ENCODE peak calls at places on chromosomes 6 and 20, in six cellular contexts. D is CD4-positive, alpha-beta T cell; R is GM23338; O is lower leg skin; J is left ventricle myocardium inferior; C is prostate gland. M is an unnamed sample.
A peak's percentile ranks its signal among the peaks of the same experiment; 100 is the strongest.

GRCh38 chr6:42846505-42846904 is 32.9 kb upstream of the RPL7L1 start:
- DNase-seq in D (no peak), J (no peak), C (no peak), R (no peak), O (no peak), M (no peak)

GRCh38 chr6:139680819-139681218 is 306.4 kb upstream of the CITED2 start:
- DNase-seq in J (no peak), C (no peak), R (peak; percentile 2), O (no peak), D (no peak), M (no peak)

GRCh38 chr6:119343167-119343566 is 6.4 kb downstream of the MAN1A1 start:
- DNase-seq in J (no peak), R (no peak), C (no peak), D (no peak), O (no peak), M (no peak)

GRCh38 chr20:19973920-19974620 is 43.1 kb upstream of the NAA20 start:
- DNase-seq in R (no peak), D (no peak), O (peak; percentile 85), J (peak; percentile 71), C (peak; percentile 63), M (no peak)

GRCh38 chr20:47785321-47785899 is at the start of gene SULF2:
- DNase-seq in D (no peak), C (no peak), J (peak; percentile 46), R (peak; percentile 61), O (no peak), M (no peak)

GRCh38 chr20:38034108-38034649 is 633 bp downstream of the RPRD1B start:
- DNase-seq in J (no peak), D (no peak), R (no peak), O (no peak), C (no peak), M (no peak)

GRCh38 chr6:28673800-28674671 is 148.4 kb downstream of the GPX5 start:
- DNase-seq in D (no peak), O (no peak), C (no peak), R (peak; percentile 84), J (no peak), M (no peak)

GRCh38 chr6:24763578-24763977 is 11.2 kb upstream of the GMNN start:
- DNase-seq in O (no peak), D (no peak), R (no peak), J (no peak), C (no peak), M (no peak)

GRCh38 chr6:91135406-91135805 is 548.5 kb upstream of the MAP3K7 start:
- DNase-seq in D (no peak), O (no peak), J (no peak), C (no peak), R (no peak), M (no peak)

GRCh38 chr6:56292505-56293181 is 45.3 kb upstream of the COL21A1 start:
- DNase-seq in D (no peak), R (peak; percentile 77), J (no peak), O (no peak), C (no peak), M (no peak)

GRCh38 chr6:127384007-127384406 is 40.6 kb upstream of the ECHDC1 start:
- DNase-seq in O (no peak), R (no peak), D (no peak), J (no peak), C (no peak), M (no peak)

GRCh38 chr20:40682104-40683045 is 6.7 kb downstream of the MAFB start:
- DNase-seq in J (peak; percentile 46), O (no peak), C (no peak), D (no peak), R (peak; percentile 54), M (no peak)

GRCh38 chr20:63831696-63832686 is 927 bp upstream of the ZBTB46 start:
- DNase-seq in R (peak; percentile 75), C (no peak), D (no peak), O (no peak), J (peak; percentile 64), M (no peak)

GRCh38 chr6:98848539-98849210 is 14.3 kb downstream of the POU3F2 start:
- DNase-seq in R (no peak), O (no peak), J (no peak), C (no peak), D (no peak), M (no peak)

GRCh38 chr6:163226836-163227485 is 187.6 kb upstream of the QKI start:
- DNase-seq in R (no peak), C (no peak), J (no peak), O (no peak), D (no peak), M (no peak)

GRCh38 chr6:164107297-164107995 is 692.9 kb downstream of the QKI start:
- DNase-seq in J (no peak), O (no peak), D (no peak), R (no peak), C (no peak), M (no peak)

GRCh38 chr20:59820204-59821041 is 113.0 kb downstream of the SYCP2 start:
- DNase-seq in R (no peak), O (peak; percentile 70), J (peak; percentile 71), C (no peak), D (no peak), M (no peak)

GRCh38 chr6:167805349-167806060 is 21.2 kb upstream of the AFDN start:
- DNase-seq in R (no peak), D (no peak), J (no peak), C (no peak), O (no peak), M (no peak)

GRCh38 chr6:109299695-109300564 is 82.3 kb downstream of the CD164 start:
- DNase-seq in R (no peak), J (no peak), O (no peak), D (no peak), C (peak; percentile 24), M (no peak)

GRCh38 chr6:109315331-109316129 is 66.7 kb downstream of the CD164 start:
- DNase-seq in D (no peak), R (no peak), J (no peak), C (no peak), O (no peak), M (no peak)

GRCh38 chr6:134626589-134626988 is 308.7 kb upstream of the SGK1 start:
- DNase-seq in J (no peak), C (no peak), D (no peak), R (no peak), O (no peak), M (no peak)

DNA sequence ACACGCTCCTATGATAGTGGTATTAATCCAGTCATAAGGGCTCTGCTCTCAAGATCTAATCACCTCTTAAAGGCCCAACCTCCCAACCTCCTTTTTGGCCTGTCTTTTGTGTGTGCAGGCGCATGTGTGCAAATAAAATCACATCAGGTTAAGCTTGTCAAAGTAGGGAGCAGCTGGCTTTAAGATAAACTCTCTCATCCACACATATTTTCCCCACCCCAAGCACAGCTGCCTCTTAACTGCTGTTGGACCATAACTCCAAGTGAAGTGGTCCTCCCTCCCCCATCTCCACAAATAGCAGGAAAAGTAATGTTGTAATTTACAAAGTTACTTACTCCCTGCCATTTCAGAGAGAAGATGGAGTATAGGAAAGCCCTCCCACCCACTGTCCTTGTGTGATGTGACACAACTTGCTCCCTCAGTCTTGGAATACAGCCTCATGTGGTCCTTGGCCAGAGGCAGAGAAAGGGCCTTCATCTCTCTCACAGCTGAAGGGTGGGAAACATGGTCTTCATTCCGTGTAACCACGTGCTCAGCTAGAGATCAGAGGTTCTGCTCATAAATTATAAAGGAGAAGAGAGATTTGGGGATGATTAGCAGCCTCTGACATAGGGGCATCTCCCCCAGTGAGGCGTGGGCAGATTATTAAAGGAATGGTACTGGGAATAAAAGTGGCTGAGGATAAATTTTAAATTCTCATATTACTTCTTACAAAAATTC is 74.8 kb upstream of the TPD52L1 start:
- DNase-seq in R (no peak), O (no peak), C (no peak), D (no peak), J (no peak), M (no peak)
- TF ChIP-seq CTCF in R (no peak), O (no peak), C (no peak), D (no peak), J (no peak), M (no peak)

DNA sequence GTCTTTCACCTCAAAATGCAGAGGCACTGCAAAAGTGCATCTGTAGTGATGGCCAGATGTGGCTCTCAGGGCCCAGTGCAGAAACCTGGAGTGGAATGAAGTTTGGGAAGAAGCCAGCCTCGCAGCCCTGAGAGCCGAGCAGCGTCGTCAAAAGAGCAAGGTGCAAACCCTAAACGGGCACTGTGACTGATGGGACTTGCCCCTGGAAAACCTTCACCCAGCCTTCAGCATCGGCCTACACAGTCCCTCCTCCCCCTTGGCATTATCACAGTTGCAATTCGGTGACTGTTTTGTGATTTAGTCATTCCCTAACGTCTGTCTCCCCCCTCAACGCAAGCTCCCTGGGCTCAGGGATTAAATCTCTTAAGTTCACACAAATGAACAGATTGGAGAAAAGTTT is 38.6 kb downstream of the TAF4 start:
- DNase-seq in R (no peak), J (no peak), C (no peak), O (no peak), D (no peak), M (no peak)
- TF ChIP-seq CTCF in R (no peak), J (no peak), C (no peak), O (no peak), D (no peak), M (no peak)

DNA sequence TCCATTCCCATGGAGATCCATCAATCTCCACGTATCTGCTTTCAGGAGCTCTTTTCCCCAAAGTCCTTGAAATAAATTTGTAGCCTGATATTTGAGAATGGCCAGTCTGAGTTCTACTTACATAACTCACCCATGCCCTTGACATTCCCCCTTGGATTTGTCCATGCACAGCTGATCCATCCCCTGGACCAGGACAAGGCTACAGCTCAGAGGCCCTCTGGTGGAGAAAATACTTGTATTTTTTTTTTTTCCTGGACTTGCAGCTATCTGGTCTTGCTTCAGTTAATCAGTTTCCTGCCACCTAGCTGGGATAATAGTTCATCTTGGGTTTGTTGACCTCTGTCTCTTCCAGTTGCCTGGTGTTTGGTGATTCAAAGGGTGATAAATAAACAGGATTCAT is 467.6 kb downstream of the DHX35 start:
- DNase-seq in R (peak; percentile 65), D (no peak), C (no peak), O (no peak), J (no peak), M (no peak)
- TF ChIP-seq CTCF in R (peak; percentile 61), D (no peak), C (no peak), O (no peak), J (peak; percentile 46), M (no peak)

GRCh38 chr6:53828215-53828614 is 33.4 kb downstream of the LRRC1 start:
- DNase-seq in R (no peak), O (no peak), D (no peak), J (no peak), C (no peak), M (no peak)
- TF ChIP-seq CTCF in R (no peak), O (no peak), D (no peak), J (no peak), C (no peak), M (no peak)

DNA sequence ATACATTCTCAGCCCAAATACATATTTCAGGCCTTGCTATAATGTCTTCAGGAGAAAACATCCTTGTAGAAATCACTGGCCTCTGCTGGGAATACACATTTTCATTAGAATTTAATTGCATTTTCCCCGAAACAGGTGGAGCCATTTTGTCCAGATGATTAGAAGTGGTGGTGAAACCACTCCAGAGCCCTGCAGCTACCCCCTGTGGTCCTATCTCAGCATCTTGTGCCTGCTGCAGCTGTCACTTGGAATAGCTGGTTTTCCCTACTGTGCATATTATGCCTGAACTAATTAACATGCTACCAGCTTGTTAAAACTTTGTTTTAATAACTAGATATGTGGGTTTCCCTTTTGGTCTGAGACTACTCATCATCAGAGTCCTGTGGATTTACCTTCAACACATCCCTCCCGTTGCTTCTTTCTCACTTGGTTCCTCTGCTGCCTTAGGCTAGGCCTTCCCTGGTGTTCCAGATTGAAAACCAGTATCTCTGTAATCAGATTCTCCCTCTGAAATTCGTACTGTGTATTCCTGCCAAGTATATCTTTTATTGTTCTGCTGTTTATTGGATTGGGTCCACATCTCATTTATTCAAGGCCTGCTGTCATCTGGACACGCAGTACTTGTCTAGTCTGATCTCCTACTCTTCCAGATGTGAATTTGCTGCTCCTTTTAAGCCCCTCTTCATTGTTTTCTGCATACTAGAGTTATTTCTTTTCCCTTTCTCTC is 15.2 kb downstream of the DNAH8 start:
- DNase-seq in R (no peak), J (no peak), C (peak; percentile 28), D (no peak), O (no peak), M (no peak)
- TF ChIP-seq CTCF in R (no peak), J (no peak), C (no peak), D (no peak), O (no peak), M (no peak)

M was measured in omental fat pad.